ENCODE peak calls at places on chromosomes 16 and 17, in seven cellular contexts. J is IMR-90, U is neuronal stem cell, N is mesenchymal stem cell, Y is H9, E is trophoblast cell, H is H1. O is an unnamed sample.

GRCh38 chr16:52573365-52574104 is 26.6 kb upstream of the TOX3 start:
- DNase-seq in J (no peak), U (no peak), N (no peak), Y (no peak), E (no peak), H (no peak), O (no peak)

GRCh38 chr17:35540589-35541404 is 3.3 kb upstream of the SLFN12L start:
- DNase-seq in J (peak; percentile 51), U (no peak), N (peak; percentile 53), Y (no peak), E (peak; percentile 2), H (no peak), O (no peak)

GRCh38 chr17:8488931-8489330 is 53.2 kb downstream of the NDEL1 start:
- DNase-seq in J (peak; percentile 98), U (no peak), N (peak; percentile 93), Y (no peak), E (no peak), H (no peak), O (peak; percentile 68)

GRCh38 chr16:8630205-8630953 is 8.9 kb downstream of the METTL22 start:
- DNase-seq in J (no peak), U (no peak), N (no peak), Y (no peak), E (no peak), H (no peak), O (no peak)

GRCh38 chr17:7016886-7017826 is 4.7 kb downstream of the RNASEK start:
- DNase-seq in J (no peak), U (no peak), N (no peak), Y (no peak), E (no peak), H (no peak), O (no peak)

GRCh38 chr17:76727745-76728456 is 1.3 kb downstream of the METTL23 start:
- DNase-seq in J (no peak), U (no peak), N (peak; percentile 68), Y (no peak), E (no peak), H (no peak), O (no peak)

GRCh38 chr17:2343421-2343820 is 6.1 kb downstream of the SGSM2 start:
- DNase-seq in J (no peak), U (no peak), N (no peak), Y (no peak), E (no peak), H (no peak), O (no peak)

GRCh38 chr17:58388302-58389190 is 28.8 kb downstream of the RNF43 start:
- DNase-seq in J (no peak), U (no peak), N (no peak), Y (no peak), E (no peak), H (no peak), O (peak; percentile 30)

GRCh38 chr17:81428121-81428515 is 32.9 kb downstream of the BAHCC1 start:
- DNase-seq in J (no peak), U (no peak), N (no peak), Y (no peak), E (no peak), H (no peak), O (no peak)

GRCh38 chr16:52851211-52851740 is 201.4 kb downstream of the CHD9NB start:
- DNase-seq in J (no peak), U (no peak), N (no peak), Y (no peak), E (no peak), H (no peak), O (no peak)

GRCh38 chr16:69890114-69890890 is 60.8 kb upstream of the CLEC18A start:
- DNase-seq in J (peak; percentile 42), U (peak; percentile 57), N (peak; percentile 71), Y (peak; percentile 77), E (peak; percentile 47), H (no peak), O (peak; percentile 92)

GRCh38 chr17:16971458-16972338 is at the start of gene TNFRSF13B:
- DNase-seq in J (no peak), U (no peak), N (no peak), Y (peak; percentile 27), E (no peak), H (no peak), O (no peak)
- H2AK5ac ChIP-seq in J (no peak within 1 kb of the TSS), U (no peak within 1 kb of the TSS), N (no peak within 1 kb of the TSS), Y (no peak within 1 kb of the TSS), E (no peak within 1 kb of the TSS), H (no peak within 1 kb of the TSS), O (no peak within 1 kb of the TSS)

GRCh38 chr16:81335669-81336068 is 20.9 kb downstream of the GAN start:
- DNase-seq in J (no peak), U (no peak), N (no peak), Y (no peak), E (no peak), H (no peak), O (no peak)
- H3K27me3 ChIP-seq in J (no peaks in the 10 kb centered on the region), U (no peaks in the 10 kb centered on the region), N (no peaks in the 10 kb centered on the region), Y (no peaks in the 10 kb centered on the region), E (no peaks in the 10 kb centered on the region), H (no peaks in the 10 kb centered on the region), O (no peaks in the 10 kb centered on the region)

DNA sequence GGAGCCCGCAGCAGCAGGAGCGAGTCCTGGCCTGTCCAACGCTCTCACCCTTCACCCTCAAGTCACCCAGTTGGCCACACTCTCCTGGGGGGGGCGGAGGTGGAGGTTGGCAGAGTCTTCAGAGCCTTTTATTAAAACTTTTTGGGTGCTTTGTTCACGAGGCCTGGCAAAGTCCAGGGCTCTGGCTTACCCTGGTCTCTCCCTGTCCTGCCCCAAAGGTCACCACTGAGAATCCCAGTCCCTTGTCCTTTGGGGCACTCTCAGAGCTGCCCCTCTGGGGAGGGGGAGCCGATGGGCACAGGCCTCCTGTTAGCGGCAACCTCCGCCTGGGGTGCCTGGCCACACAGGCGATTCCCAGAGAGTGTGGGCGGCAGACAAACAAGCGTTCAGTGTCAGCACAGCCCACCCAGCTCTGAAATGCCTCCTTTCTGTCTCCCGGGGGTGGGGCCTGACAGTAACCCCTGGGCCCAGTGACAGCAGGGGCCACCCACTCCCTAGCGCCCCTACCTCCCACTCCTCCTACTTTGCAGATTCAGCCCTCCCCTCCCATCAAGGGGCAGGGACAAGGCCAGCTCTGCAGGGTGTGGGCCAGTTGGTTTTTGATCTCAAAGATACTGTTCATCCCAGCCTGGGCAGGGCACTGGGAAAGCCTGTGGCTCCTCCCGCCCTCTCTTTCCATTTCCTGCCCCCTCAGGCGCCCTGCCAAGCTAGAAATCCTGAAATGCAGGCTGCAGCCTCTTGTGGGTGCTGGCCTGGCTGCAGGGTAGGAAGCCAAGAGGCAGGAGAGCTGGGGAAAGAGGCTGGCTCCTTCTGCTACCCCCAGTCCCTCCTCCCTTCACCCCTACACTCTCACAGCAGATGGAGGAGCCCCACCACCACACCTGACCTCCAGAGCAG is 36.6 kb upstream of the EMP2 start:
- DNase-seq in J (peak; percentile 29), U (no peak), N (no peak), Y (peak; percentile 61), E (no peak), H (no peak), O (peak; percentile 70)
- H3K27ac ChIP-seq in J (no peak overlapping the region), U (no peak overlapping the region), N (no peak overlapping the region), Y (no peak overlapping the region), E (no peak overlapping the region), H (no peak overlapping the region), O (no peak overlapping the region)

GRCh38 chr16:27270389-27270788 is 1.8 kb upstream of the NSMCE1 start:
- DNase-seq in J (no peak), U (no peak), N (no peak), Y (no peak), E (no peak), H (no peak), O (no peak)
- H2AK5ac ChIP-seq in J (no peak overlapping the region), U (no peak overlapping the region), N (peak overlapping the region; percentile 81), Y (no peak overlapping the region), E (no peak overlapping the region), H (no peak overlapping the region), O (no peak overlapping the region)

GRCh38 chr17:1091885-1092284 is 87.9 kb downstream of the ABR start:
- DNase-seq in J (no peak), U (no peak), N (no peak), Y (no peak), E (no peak), H (no peak), O (no peak)
- H3K27me3 ChIP-seq in J (no peaks in the 10 kb centered on the region), U (no peaks in the 10 kb centered on the region), N (no peaks in the 10 kb centered on the region), Y (no peaks in the 10 kb centered on the region), E (no peaks in the 10 kb centered on the region), H (no peaks in the 10 kb centered on the region), O (no peaks in the 10 kb centered on the region)

GRCh38 chr17:37422971-37423625 is 16.4 kb downstream of the TADA2A start:
- DNase-seq in J (no peak), U (no peak), N (no peak), Y (no peak), E (peak; percentile 30), H (no peak), O (peak; percentile 59)

GRCh38 chr17:37413875-37414519 is 7.3 kb downstream of the TADA2A start:
- DNase-seq in J (peak; percentile 20), U (no peak), N (no peak), Y (no peak), E (no peak), H (no peak), O (no peak)

DNA sequence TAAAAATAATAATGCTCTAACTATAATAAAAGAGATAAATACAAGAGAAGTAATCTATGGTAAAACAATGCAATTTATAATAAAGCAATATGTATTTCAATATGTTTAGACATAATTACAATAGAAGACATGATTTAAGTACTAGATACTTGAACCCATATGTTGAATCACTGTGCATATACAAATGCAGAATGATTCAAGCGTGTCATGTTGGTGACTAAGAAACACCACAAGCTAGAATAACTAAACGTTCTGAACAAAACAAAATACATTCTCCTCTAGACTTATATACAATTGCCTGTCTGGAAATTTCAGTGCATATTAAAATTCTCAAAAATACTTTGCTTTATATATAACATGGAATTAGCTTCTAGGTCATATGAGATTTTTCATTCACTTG is 11.2 kb downstream of the TADA2A start:
- DNase-seq in J (peak; percentile 85), U (no peak), N (peak; percentile 20), Y (no peak), E (no peak), H (no peak), O (no peak)
- H3K27ac ChIP-seq in J (no peak overlapping the region), U (no peak overlapping the region), N (no peak overlapping the region), Y (no peak overlapping the region), E (no peak overlapping the region), H (no peak overlapping the region), O (no peak overlapping the region)